ENCODE peak calls at places on chromosomes 6 and 20, in six cellular contexts. One of them, this sample, is unnamed.

GRCh38 chr6:72554203-72554564 is 67.7 kb upstream of the KCNQ5 start:
- DNase-seq in HCT116: no peak
- DNase-seq in GM12878: no peak
- DNase-seq in breast epithelium: no peak
- DNase-seq in stomach: no peak
- DNase-seq in Panc1: peak
- DNase-seq in this sample: no peak

GRCh38 chr20:47576516-47577033 is 74.9 kb downstream of the NCOA3 start:
- DNase-seq in stomach: peak
- DNase-seq in breast epithelium: peak
- DNase-seq in GM12878: peak
- DNase-seq in Panc1: no peak
- DNase-seq in HCT116: peak
- DNase-seq in this sample: no peak

GRCh38 chr6:35291491-35291890 is 6.1 kb upstream of the DEF6 start:
- DNase-seq in breast epithelium: no peak
- DNase-seq in HCT116: no peak
- DNase-seq in stomach: no peak
- DNase-seq in Panc1: no peak
- DNase-seq in GM12878: no peak
- DNase-seq in this sample: no peak

GRCh38 chr6:37371158-37372083 is 17.6 kb downstream of the RNF8 start:
- DNase-seq in stomach: no peak
- DNase-seq in HCT116: no peak
- DNase-seq in breast epithelium: peak
- DNase-seq in GM12878: no peak
- DNase-seq in Panc1: no peak
- DNase-seq in this sample: no peak

GRCh38 chr6:16472349-16473069 is 234.1 kb downstream of the GMPR start:
- DNase-seq in stomach: no peak
- DNase-seq in breast epithelium: no peak
- DNase-seq in Panc1: no peak
- DNase-seq in GM12878: no peak
- DNase-seq in HCT116: no peak
- DNase-seq in this sample: no peak

GRCh38 chr20:63235399-63235983 is at the start of gene BIRC7:
- DNase-seq in GM12878: no peak
- DNase-seq in HCT116: no peak
- DNase-seq in Panc1: no peak
- DNase-seq in stomach: no peak
- DNase-seq in breast epithelium: no peak
- DNase-seq in this sample: no peak

GRCh38 chr6:29992792-29993191 is 50.5 kb downstream of the HLA-A start:
- DNase-seq in GM12878: no peak
- DNase-seq in stomach: no peak
- DNase-seq in HCT116: peak
- DNase-seq in Panc1: peak
- DNase-seq in breast epithelium: no peak
- DNase-seq in this sample: no peak

GRCh38 chr20:45100563-45101245 is at the start of gene KCNS1:
- DNase-seq in stomach: no peak
- DNase-seq in GM12878: no peak
- DNase-seq in HCT116: no peak
- DNase-seq in breast epithelium: no peak
- DNase-seq in Panc1: no peak
- DNase-seq in this sample: no peak

GRCh38 chr6:56482525-56482924 is 160.2 kb downstream of the DST start:
- DNase-seq in GM12878: no peak
- DNase-seq in breast epithelium: no peak
- DNase-seq in Panc1: no peak
- DNase-seq in stomach: peak
- DNase-seq in HCT116: no peak
- DNase-seq in this sample: no peak

GRCh38 chr6:56911847-56912246 is 43.1 kb upstream of the BEND6 start:
- DNase-seq in GM12878: no peak
- DNase-seq in breast epithelium: no peak
- DNase-seq in stomach: no peak
- DNase-seq in HCT116: peak
- DNase-seq in Panc1: peak
- DNase-seq in this sample: no peak

GRCh38 chr6:49676671-49677281 is 36.6 kb downstream of the CRISP2 start:
- DNase-seq in HCT116: no peak
- DNase-seq in Panc1: no peak
- DNase-seq in breast epithelium: no peak
- DNase-seq in stomach: no peak
- DNase-seq in GM12878: no peak
- DNase-seq in this sample: no peak

GRCh38 chr20:10002871-10003270 is 31.9 kb upstream of the ANKEF1 start:
- DNase-seq in GM12878: no peak
- DNase-seq in Panc1: no peak
- DNase-seq in HCT116: no peak
- DNase-seq in stomach: no peak
- DNase-seq in breast epithelium: no peak
- DNase-seq in this sample: no peak

GRCh38 chr20:54459279-54459678 is 16.1 kb upstream of the DOK5 start:
- DNase-seq in GM12878: no peak
- DNase-seq in breast epithelium: no peak
- DNase-seq in stomach: no peak
- DNase-seq in HCT116: no peak
- DNase-seq in Panc1: no peak
- DNase-seq in this sample: no peak

GRCh38 chr6:126614642-126615504 is 275.0 kb downstream of the CENPW start:
- DNase-seq in Panc1: no peak
- DNase-seq in stomach: no peak
- DNase-seq in GM12878: no peak
- DNase-seq in breast epithelium: no peak
- DNase-seq in HCT116: no peak
- DNase-seq in this sample: no peak

GRCh38 chr6:32163559-32164258 is 686 bp upstream of the EGFL8 start:
- DNase-seq in breast epithelium: no peak
- DNase-seq in HCT116: no peak
- DNase-seq in stomach: no peak
- DNase-seq in GM12878: no peak
- DNase-seq in Panc1: no peak
- DNase-seq in this sample: no peak

GRCh38 chr6:137002505-137002904 is 42.3 kb downstream of the IL20RA start:
- DNase-seq in HCT116: peak
- DNase-seq in Panc1: no peak
- DNase-seq in GM12878: no peak
- DNase-seq in stomach: no peak
- DNase-seq in breast epithelium: no peak
- DNase-seq in this sample: no peak

GRCh38 chr6:138307352-138307751 is 70.4 kb upstream of the SMIM28 start:
- DNase-seq in breast epithelium: peak
- DNase-seq in HCT116: no peak
- DNase-seq in stomach: peak
- DNase-seq in Panc1: no peak
- DNase-seq in GM12878: no peak
- DNase-seq in this sample: no peak

GRCh38 chr6:63516186-63516944 is 55.9 kb upstream of the LOC128125822 start:
- DNase-seq in GM12878: no peak
- DNase-seq in Panc1: no peak
- DNase-seq in HCT116: peak
- DNase-seq in breast epithelium: no peak
- DNase-seq in stomach: no peak
- DNase-seq in this sample: no peak
- TF ChIP-seq POLR2AphosphoS5 in GM12878: no peak
- TF ChIP-seq POLR2AphosphoS5 in Panc1: no peak
- TF ChIP-seq POLR2AphosphoS5 in HCT116: peak
- TF ChIP-seq POLR2AphosphoS5 in breast epithelium: no peak
- TF ChIP-seq POLR2AphosphoS5 in stomach: no peak
- TF ChIP-seq POLR2AphosphoS5 in this sample: no peak

GRCh38 chr6:105594821-105595220 is 191.9 kb upstream of the PREP start:
- DNase-seq in stomach: no peak
- DNase-seq in HCT116: no peak
- DNase-seq in breast epithelium: no peak
- DNase-seq in GM12878: no peak
- DNase-seq in Panc1: no peak
- DNase-seq in this sample: no peak

GRCh38 chr6:105594272-105594671 is 191.4 kb upstream of the PREP start:
- DNase-seq in GM12878: no peak
- DNase-seq in Panc1: no peak
- DNase-seq in breast epithelium: no peak
- DNase-seq in stomach: no peak
- DNase-seq in HCT116: no peak
- DNase-seq in this sample: no peak

GRCh38 chr6:105593805-105594231 is 190.9 kb upstream of the PREP start:
- DNase-seq in Panc1: no peak
- DNase-seq in GM12878: no peak
- DNase-seq in HCT116: no peak
- DNase-seq in breast epithelium: no peak
- DNase-seq in stomach: no peak
- DNase-seq in this sample: no peak

GRCh38 chr6:105592329-105592728 is 189.4 kb upstream of the PREP start:
- DNase-seq in stomach: no peak
- DNase-seq in Panc1: no peak
- DNase-seq in HCT116: peak
- DNase-seq in breast epithelium: no peak
- DNase-seq in GM12878: no peak
- DNase-seq in this sample: no peak

GRCh38 chr6:105593056-105593455 is 190.2 kb upstream of the PREP start:
- DNase-seq in GM12878: no peak
- DNase-seq in breast epithelium: no peak
- DNase-seq in Panc1: no peak
- DNase-seq in stomach: no peak
- DNase-seq in HCT116: no peak
- DNase-seq in this sample: no peak
- H3K27ac ChIP-seq in GM12878: no peak
- H3K27ac ChIP-seq in breast epithelium: no peak
- H3K27ac ChIP-seq in Panc1: peak
- H3K27ac ChIP-seq in stomach: peak
- H3K27ac ChIP-seq in HCT116: no peak
- H3K27ac ChIP-seq in this sample: no peak

GRCh38 chr6:131135244-131136020 is at the start of gene AKAP7:
- DNase-seq in HCT116: peak
- DNase-seq in Panc1: no peak
- DNase-seq in GM12878: no peak
- DNase-seq in breast epithelium: peak
- DNase-seq in stomach: peak
- DNase-seq in this sample: no peak
- TF ChIP-seq POLR2AphosphoS5 in HCT116: peak
- TF ChIP-seq POLR2AphosphoS5 in Panc1: peak
- TF ChIP-seq POLR2AphosphoS5 in GM12878: no peak
- TF ChIP-seq POLR2AphosphoS5 in breast epithelium: peak
- TF ChIP-seq POLR2AphosphoS5 in stomach: no peak
- TF ChIP-seq POLR2AphosphoS5 in this sample: peak

GRCh38 chr6:53199156-53199555 is 50.5 kb upstream of the GCM1 start:
- DNase-seq in breast epithelium: no peak
- DNase-seq in Panc1: no peak
- DNase-seq in GM12878: peak
- DNase-seq in stomach: no peak
- DNase-seq in HCT116: no peak
- DNase-seq in this sample: no peak
- H3K27ac ChIP-seq in breast epithelium: no peak
- H3K27ac ChIP-seq in Panc1: no peak
- H3K27ac ChIP-seq in GM12878: no peak
- H3K27ac ChIP-seq in stomach: no peak
- H3K27ac ChIP-seq in HCT116: no peak
- H3K27ac ChIP-seq in this sample: no peak

GRCh38 chr6:135274561-135275293 is 93.6 kb downstream of the MYB start:
- DNase-seq in breast epithelium: no peak
- DNase-seq in GM12878: no peak
- DNase-seq in stomach: no peak
- DNase-seq in Panc1: no peak
- DNase-seq in HCT116: no peak
- DNase-seq in this sample: no peak

GRCh38 chr6:135281227-135281626 is 100.1 kb downstream of the MYB start:
- DNase-seq in HCT116: no peak
- DNase-seq in GM12878: no peak
- DNase-seq in stomach: no peak
- DNase-seq in Panc1: no peak
- DNase-seq in breast epithelium: no peak
- DNase-seq in this sample: peak

GRCh38 chr6:135280375-135281136 is 99.4 kb downstream of the MYB start:
- DNase-seq in HCT116: no peak
- DNase-seq in GM12878: no peak
- DNase-seq in Panc1: no peak
- DNase-seq in breast epithelium: no peak
- DNase-seq in stomach: no peak
- DNase-seq in this sample: peak

GRCh38 chr6:135281907-135282306 is 100.8 kb downstream of the MYB start:
- DNase-seq in Panc1: no peak
- DNase-seq in HCT116: no peak
- DNase-seq in GM12878: no peak
- DNase-seq in breast epithelium: no peak
- DNase-seq in stomach: no peak
- DNase-seq in this sample: no peak

DNA sequence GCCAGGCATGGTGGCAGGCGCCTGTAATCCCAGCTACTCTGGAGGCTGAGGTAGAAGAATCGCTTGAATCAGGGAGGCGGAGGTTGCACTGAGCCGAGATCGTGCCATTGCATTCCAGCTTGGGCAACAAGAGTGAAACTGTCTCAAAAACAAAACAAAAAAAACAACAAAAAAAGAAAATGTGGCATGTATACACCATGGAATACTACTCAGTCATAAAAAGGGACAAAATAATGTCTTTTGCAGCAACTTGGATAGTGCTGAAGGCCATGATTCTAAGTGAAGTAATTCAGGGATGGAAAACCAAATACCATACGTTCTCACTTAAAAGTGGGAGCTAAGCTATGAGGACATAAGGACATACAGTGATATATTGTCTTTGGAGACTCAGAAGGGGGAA is 96.3 kb downstream of the MYB start:
- DNase-seq in stomach: no peak
- DNase-seq in Panc1: no peak
- DNase-seq in breast epithelium: no peak
- DNase-seq in HCT116: no peak
- DNase-seq in GM12878: no peak
- DNase-seq in this sample: no peak
- TF ChIP-seq POLR2AphosphoS5 in stomach: no peak
- TF ChIP-seq POLR2AphosphoS5 in Panc1: no peak
- TF ChIP-seq POLR2AphosphoS5 in breast epithelium: no peak
- TF ChIP-seq POLR2AphosphoS5 in HCT116: no peak
- TF ChIP-seq POLR2AphosphoS5 in GM12878: no peak
- TF ChIP-seq POLR2AphosphoS5 in this sample: no peak

GRCh38 chr20:51953731-51954340 is 151.5 kb upstream of the SALL4 start:
- DNase-seq in GM12878: no peak
- DNase-seq in HCT116: no peak
- DNase-seq in stomach: no peak
- DNase-seq in breast epithelium: no peak
- DNase-seq in Panc1: no peak
- DNase-seq in this sample: no peak
- H3K27ac ChIP-seq in GM12878: no peak
- H3K27ac ChIP-seq in HCT116: no peak
- H3K27ac ChIP-seq in stomach: no peak
- H3K27ac ChIP-seq in breast epithelium: no peak
- H3K27ac ChIP-seq in Panc1: no peak
- H3K27ac ChIP-seq in this sample: no peak

GRCh38 chr6:170152111-170152926 is 138.6 kb downstream of the DLL1 start:
- DNase-seq in GM12878: no peak
- DNase-seq in HCT116: no peak
- DNase-seq in breast epithelium: peak
- DNase-seq in Panc1: no peak
- DNase-seq in stomach: peak
- DNase-seq in this sample: no peak
- TF ChIP-seq POLR2AphosphoS5 in GM12878: no peak
- TF ChIP-seq POLR2AphosphoS5 in HCT116: no peak
- TF ChIP-seq POLR2AphosphoS5 in breast epithelium: peak
- TF ChIP-seq POLR2AphosphoS5 in Panc1: no peak
- TF ChIP-seq POLR2AphosphoS5 in stomach: no peak
- TF ChIP-seq POLR2AphosphoS5 in this sample: no peak